ENCODE peak calls at places on chromosome 13, in four cellular contexts. L is endothelial cell, T is dorsolateral prefrontal cortex, M is Kasumi-1. R is an unnamed sample.

GRCh38 chr13:102591988-102592781 is 4.6 kb upstream of the TPP2 start:
- DNase-seq in L (peak), M (peak), T (peak), R (peak)

GRCh38 chr13:26037302-26037701 is 14.5 kb downstream of the SHISA2 start:
- DNase-seq in M (no peak), L (peak), T (no peak), R (no peak)

GRCh38 chr13:75512253-75512652 is 25.4 kb downstream of the COMMD6 start:
- DNase-seq in L (no peak), M (no peak), T (no peak), R (no peak)

GRCh38 chr13:43094901-43095300 is 71.5 kb downstream of the DNAJC15 start:
- DNase-seq in T (no peak), M (no peak), L (no peak), R (no peak)

GRCh38 chr13:43408274-43408673 is 378.5 kb downstream of the ENOX1 start:
- DNase-seq in L (no peak), T (no peak), M (no peak), R (no peak)

GRCh38 chr13:49220856-49221614 is 897 bp downstream of the MLNR start:
- DNase-seq in T (no peak), L (peak), M (no peak), R (no peak)

GRCh38 chr13:79003989-79004550 is 345.1 kb upstream of the OBI1 start:
- DNase-seq in T (no peak), M (no peak), L (no peak), R (no peak)

GRCh38 chr13:23956106-23956505 is 58.8 kb upstream of the C1QTNF9B start:
- DNase-seq in T (no peak), M (no peak), L (no peak), R (peak)

GRCh38 chr13:41457589-41458186 is 338 bp downstream of the RGCC start:
- DNase-seq in M (no peak), L (no peak), T (no peak), R (no peak)

GRCh38 chr13:45851171-45851889 is at the start of gene SIAH3:
- DNase-seq in M (no peak), L (no peak), T (no peak), R (no peak)